ENCODE peak calls at places on chromosomes 16 and 17, in seven cellular contexts. I is SK-N-SH, U is K562, D is GM23338, O is HepG2, Z is GM12878, P is endothelial cell of umbilical vein. L is an unnamed sample. For H3K27me3, the result is how much of the 10 kb centered on the place peaks cover.

GRCh38 chr17:76872874-76873221 is 4.6 kb downstream of the MGAT5B start:
- DNase-seq in U (no peak), D (no peak), P (no peak), O (no peak), I (no peak), Z (no peak), L (no peak)

GRCh38 chr16:8972843-8973586 is 9.3 kb upstream of the USP7 start:
- DNase-seq in I (no peak), P (no peak), U (no peak), Z (no peak), D (no peak), O (no peak), L (no peak)

GRCh38 chr16:78988361-78988992 is 612.1 kb downstream of the MAF start:
- DNase-seq in U (peak), I (no peak), O (no peak), D (peak), Z (no peak), P (no peak), L (no peak)

GRCh38 chr16:77117687-77118086 is 73.3 kb upstream of the MON1B start:
- DNase-seq in U (no peak), O (no peak), I (peak), P (no peak), D (no peak), Z (no peak), L (no peak)

GRCh38 chr17:82429824-82430223 is 11.4 kb upstream of the OGFOD3 start:
- DNase-seq in I (no peak), D (no peak), P (no peak), U (no peak), Z (no peak), O (no peak), L (no peak)

GRCh38 chr16:24270721-24271120 is 14.6 kb downstream of the CACNG3 start:
- DNase-seq in I (no peak), P (no peak), O (no peak), U (no peak), D (no peak), Z (no peak), L (no peak)

GRCh38 chr17:48056246-48056745 is 8.1 kb downstream of the NFE2L1 start:
- DNase-seq in O (no peak), U (no peak), I (no peak), D (peak), Z (no peak), P (no peak), L (no peak)

GRCh38 chr17:44871546-44871945 is 23.9 kb downstream of the HIGD1B start:
- DNase-seq in O (no peak), P (no peak), Z (no peak), I (no peak), D (no peak), U (no peak), L (no peak)

GRCh38 chr16:73171380-73171779 is 123.5 kb upstream of the ZFHX3 start:
- DNase-seq in Z (no peak), D (no peak), P (no peak), O (no peak), U (no peak), I (peak), L (no peak)

GRCh38 chr16:74485916-74486315 is 64.6 kb upstream of the CLEC18B start:
- DNase-seq in U (no peak), O (no peak), Z (no peak), I (peak), D (no peak), P (no peak), L (peak)

GRCh38 chr16:706189-707061 is 824 bp upstream of the FBXL16 start:
- DNase-seq in I (no peak), O (no peak), P (no peak), D (peak), Z (no peak), U (no peak), L (no peak)

GRCh38 chr16:5906351-5906750 is 808.8 kb upstream of the EEF2KMT start:
- DNase-seq in U (no peak), Z (no peak), I (no peak), P (no peak), O (no peak), D (no peak), L (no peak)

GRCh38 chr16:65667013-65667578 is 545.2 kb upstream of the CDH11 start:
- DNase-seq in Z (no peak), P (no peak), O (peak), U (peak), I (no peak), D (peak), L (no peak)

GRCh38 chr17:38743556-38744171 is 4.5 kb downstream of the PCGF2 start:
- DNase-seq in Z (no peak), P (no peak), D (peak), I (no peak), U (no peak), O (no peak), L (no peak)

GRCh38 chr16:46947900-46948547 is 25.4 kb downstream of the DNAJA2 start:
- DNase-seq in I (peak), U (peak), Z (peak), D (peak), P (peak), O (peak), L (peak)

GRCh38 chr17:63751806-63752205 is 10.2 kb upstream of the STRADA start:
- DNase-seq in I (no peak), Z (no peak), P (no peak), O (no peak), D (no peak), U (no peak), L (no peak)

GRCh38 chr17:6701719-6702118 is 11.4 kb downstream of the SLC13A5 start:
- DNase-seq in O (peak), U (peak), P (peak), Z (no peak), D (peak), I (peak), L (peak)

GRCh38 chr16:30084096-30084815 is 7.5 kb downstream of the TBX6 start:
- DNase-seq in U (no peak), O (no peak), I (no peak), P (no peak), D (no peak), Z (no peak), L (no peak)

GRCh38 chr16:30085247-30085646 is 6.5 kb downstream of the TBX6 start:
- DNase-seq in U (no peak), Z (no peak), D (no peak), I (peak), P (no peak), O (no peak), L (no peak)

GRCh38 chr16:30084816-30085159 is 6.9 kb downstream of the TBX6 start:
- DNase-seq in P (no peak), U (no peak), I (no peak), Z (no peak), D (no peak), O (no peak), L (no peak)

GRCh38 chr16:30082545-30083090 is 6.8 kb downstream of the PPP4C start:
- DNase-seq in Z (no peak), U (no peak), P (no peak), O (no peak), D (no peak), I (no peak), L (no peak)

GRCh38 chr16:30083216-30084055 is 7.6 kb downstream of the PPP4C start:
- DNase-seq in P (no peak), U (no peak), O (no peak), D (no peak), Z (no peak), I (no peak), L (no peak)
- TF ChIP-seq POLR2AphosphoS5 in P (no peak), U (no peak), O (no peak), D (no peak), Z (no peak), I (no peak), L (no peak)

DNA sequence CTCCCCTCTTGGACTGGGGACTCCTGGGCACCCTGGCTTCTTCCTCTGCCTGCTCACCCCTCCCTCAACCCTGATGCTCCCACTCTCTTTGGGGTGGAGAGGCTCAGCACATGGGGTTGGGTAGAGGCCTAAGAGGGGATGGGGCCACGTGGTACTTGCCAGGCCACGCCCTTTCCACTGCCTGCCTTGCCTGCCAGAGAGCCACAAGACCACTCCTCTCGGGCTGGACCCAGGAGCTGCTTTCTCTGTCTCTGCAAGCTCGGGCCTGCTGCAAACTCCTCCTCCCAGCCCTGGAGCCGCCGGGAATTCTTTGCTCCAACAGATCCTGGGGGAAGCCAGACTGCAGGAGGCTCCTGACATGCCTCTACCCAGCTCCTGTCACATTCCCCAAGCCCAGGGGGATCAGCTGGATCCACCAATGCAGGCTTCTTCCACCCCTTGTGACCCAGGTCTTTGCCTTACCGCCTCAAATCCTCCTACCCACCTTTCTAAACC is 11.8 kb downstream of the DLX4 start:
- DNase-seq in I (peak), O (no peak), U (no peak), P (no peak), Z (no peak), D (peak), L (no peak)
- H3K27me3 ChIP-seq in I (half or more), O (half or more), U (under half), P (under half), Z (under half), D (half or more), L (under half)

GRCh38 chr16:85056211-85056748 is 28.7 kb downstream of the KIAA0513 start:
- DNase-seq in U (peak), Z (no peak), O (peak), I (peak), P (peak), D (peak), L (no peak)
- H3K4me2 ChIP-seq in U (peak), Z (peak), O (peak), I (peak), P (no peak), D (no peak), L (no peak)

GRCh38 chr16:72044825-72045359 is 9.4 kb upstream of the HP start:
- DNase-seq in O (no peak), D (no peak), U (no peak), Z (no peak), I (no peak), P (no peak), L (no peak)
- TF ChIP-seq POLR2AphosphoS5 in O (no peak), D (no peak), U (no peak), Z (no peak), I (no peak), P (no peak), L (no peak)

GRCh38 chr16:50428116-50428515 is 59.3 kb upstream of the BRD7 start:
- DNase-seq in Z (no peak), U (no peak), O (no peak), D (no peak), P (no peak), I (no peak), L (no peak)

GRCh38 chr16:50425648-50426047 is 56.9 kb upstream of the BRD7 start:
- DNase-seq in Z (no peak), D (no peak), O (no peak), P (no peak), U (peak), I (peak), L (no peak)

GRCh38 chr16:50427107-50427506 is 58.3 kb upstream of the BRD7 start:
- DNase-seq in P (no peak), U (no peak), Z (no peak), I (no peak), O (no peak), D (no peak), L (no peak)

GRCh38 chr16:50428742-50429141 is 60.0 kb upstream of the BRD7 start:
- DNase-seq in I (no peak), D (no peak), O (no peak), P (no peak), Z (no peak), U (no peak), L (no peak)

DNA sequence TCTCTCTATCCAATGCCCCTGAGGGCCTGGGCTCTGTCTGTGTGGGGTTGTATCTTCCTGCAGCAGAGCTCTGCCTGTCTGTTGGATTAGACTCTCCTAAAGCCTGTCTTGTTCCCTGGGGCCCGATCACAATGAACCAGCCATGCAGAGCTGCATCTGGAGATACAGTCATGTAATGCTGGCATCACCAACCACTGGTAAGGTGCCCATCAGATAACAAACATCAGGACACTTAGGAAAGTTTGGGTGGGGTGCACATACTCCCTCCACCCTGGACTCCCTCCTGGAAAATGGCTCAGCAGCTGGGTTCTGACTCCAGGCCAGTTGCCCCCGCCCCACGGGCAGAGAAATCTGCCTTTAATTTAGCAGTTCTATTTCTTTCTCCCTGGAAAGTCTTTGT is 61.3 kb upstream of the BRD7 start:
- DNase-seq in U (no peak), I (peak), O (no peak), P (no peak), D (no peak), Z (no peak), L (no peak)
- H3K27me3 ChIP-seq in U (under half), I (under half), O (half or more), P (under half), D (under half), Z (under half), L (under half)

GRCh38 chr17:40567377-40567776 is 2.1 kb upstream of the CCR7 start:
- DNase-seq in D (no peak), U (no peak), P (no peak), I (no peak), O (no peak), Z (no peak), L (no peak)

GRCh38 chr17:40564883-40565744 is at the start of gene CCR7:
- DNase-seq in D (no peak), P (no peak), O (no peak), U (peak), I (no peak), Z (no peak), L (no peak)

GRCh38 chr17:40566027-40566426 is 755 bp upstream of the CCR7 start:
- DNase-seq in O (no peak), P (no peak), U (no peak), Z (no peak), I (no peak), D (no peak), L (no peak)

GRCh38 chr17:40564195-40564882 is 933 bp downstream of the CCR7 start:
- DNase-seq in U (no peak), D (no peak), I (no peak), Z (no peak), P (no peak), O (no peak), L (no peak)

DNA sequence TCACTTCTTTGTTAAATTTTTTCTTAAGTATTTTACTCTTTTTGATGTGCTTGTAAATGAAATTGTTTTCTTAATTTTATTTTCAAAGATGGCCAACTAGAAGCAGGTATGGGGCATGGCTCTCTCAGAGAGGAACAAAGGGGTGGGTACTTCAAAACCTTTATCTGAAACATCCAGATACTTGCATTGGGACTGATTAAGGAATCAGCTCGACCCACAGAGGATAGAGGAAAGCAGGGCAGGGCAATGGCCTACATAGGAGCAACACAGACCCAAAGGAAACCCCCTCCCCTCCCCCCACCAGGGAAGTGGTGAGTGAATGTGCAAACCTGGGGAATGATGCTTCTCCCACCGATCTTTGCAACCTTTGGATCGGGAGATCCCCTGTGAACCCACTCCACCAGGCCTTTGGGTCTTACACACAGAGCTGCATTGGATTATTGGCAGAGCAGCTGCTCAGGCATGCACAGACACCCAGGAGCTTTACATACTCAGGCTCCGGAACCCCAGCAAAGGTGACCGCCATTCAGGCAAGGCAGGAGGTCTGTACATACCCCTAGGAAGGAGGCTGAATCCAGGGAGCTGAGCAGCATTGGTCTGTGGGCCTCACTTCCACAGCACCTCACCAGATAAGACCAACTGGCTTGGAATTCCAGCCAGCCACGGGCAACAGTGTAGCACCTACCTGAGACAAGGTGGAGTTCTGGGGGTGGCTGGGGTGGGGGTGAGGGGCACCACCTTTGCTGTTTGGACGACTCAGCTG is 3.0 kb upstream of the CCR7 start:
- DNase-seq in U (peak), Z (no peak), O (no peak), D (no peak), P (no peak), I (no peak), L (no peak)
- H3K4me2 ChIP-seq in U (no peak), Z (no peak), O (no peak), D (no peak), P (no peak), I (no peak), L (no peak)

GRCh38 chr17:58694302-58694701 is 1.9 kb downstream of the RAD51C start:
- DNase-seq in U (no peak), I (no peak), O (no peak), P (no peak), D (no peak), Z (no peak), L (no peak)

GRCh38 chr17:58693208-58693607 is 806 bp downstream of the RAD51C start:
- DNase-seq in O (no peak), Z (no peak), P (no peak), U (no peak), I (no peak), D (no peak), L (no peak)

GRCh38 chr17:58693751-58694150 is 1.3 kb downstream of the RAD51C start:
- DNase-seq in D (no peak), O (no peak), U (no peak), P (peak), Z (no peak), I (no peak), L (no peak)

GRCh38 chr17:58691701-58692238 is at the start of gene TEX14:
- DNase-seq in P (no peak), U (peak), O (no peak), I (no peak), Z (no peak), D (peak), L (no peak)

DNA sequence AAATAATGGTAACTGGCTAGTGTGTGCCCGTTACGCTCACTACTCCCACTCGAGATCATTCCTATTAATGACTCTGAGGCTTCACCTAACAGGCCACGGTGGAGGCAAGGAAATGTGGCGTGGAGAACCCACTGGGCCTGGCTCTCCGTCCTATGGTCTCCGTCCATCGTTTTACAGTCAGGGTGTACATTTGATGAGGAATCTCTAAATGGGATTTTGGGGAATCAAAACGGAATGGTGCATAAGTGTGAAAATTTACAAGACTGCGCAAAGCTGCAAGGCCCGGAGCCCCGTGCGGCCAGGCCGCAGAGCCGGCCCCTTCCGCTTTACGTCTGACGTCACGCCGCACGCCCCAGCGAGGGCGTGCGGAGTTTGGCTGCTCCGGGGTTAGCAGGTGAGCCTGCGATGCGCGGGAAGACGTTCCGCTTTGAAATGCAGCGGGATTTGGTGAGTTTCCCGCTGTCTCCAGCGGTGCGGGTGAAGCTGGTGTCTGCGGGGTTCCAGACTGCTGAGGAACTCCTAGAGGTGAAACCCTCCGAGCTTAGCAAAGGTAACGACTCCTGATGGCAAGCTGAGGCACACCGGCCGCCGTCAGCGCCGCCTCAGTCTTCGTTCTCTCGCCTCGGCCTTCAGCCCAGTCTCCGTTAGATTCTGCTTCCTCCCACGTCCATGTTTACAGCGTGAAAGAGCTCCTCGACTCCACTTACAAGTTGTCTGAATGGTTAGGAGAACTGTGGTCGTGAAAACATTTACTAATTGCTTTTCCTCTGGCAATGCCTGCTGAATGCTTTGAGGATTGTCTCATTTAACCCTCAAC is at the start of gene RAD51C:
- DNase-seq in P (peak), I (peak), D (peak), Z (peak), U (peak), O (peak), L (peak)
- TF ChIP-seq POLR2AphosphoS5 in P (peak), I (peak), D (peak), Z (peak), U (peak), O (peak), L (peak)

GRCh38 chr16:70306880-70307279 is 7.9 kb downstream of the DDX19B start:
- DNase-seq in I (no peak), U (no peak), D (no peak), P (no peak), O (no peak), Z (no peak), L (no peak)
- H3K27me3 ChIP-seq in I (under half), U (under half), D (under half), P (under half), O (under half), Z (under half), L (under half)

GRCh38 chr17:27558842-27559505 is 72.0 kb upstream of the LGALS9 start:
- DNase-seq in P (no peak), O (peak), Z (no peak), U (no peak), I (no peak), D (no peak), L (no peak)
- H3K4me2 ChIP-seq in P (peak), O (peak), Z (no peak), U (no peak), I (peak), D (no peak), L (no peak)

GRCh38 chr17:81340606-81341346 is 45.7 kb upstream of the SLC38A10 start:
- DNase-seq in P (peak), O (no peak), I (peak), D (no peak), Z (no peak), U (no peak), L (no peak)
- TF ChIP-seq POLR2AphosphoS5 in P (no peak), O (no peak), I (no peak), D (no peak), Z (no peak), U (no peak), L (no peak)